ENCODE peak calls at places on chromosomes 13 and 19, in five cellular contexts. One of them, this sample, is unnamed.
A peak's percentile ranks its signal among the peaks of the same experiment; 100 is the strongest.

GRCh38 chr13:76861859-76862258 is 24.3 kb downstream of the KCTD12 start:
- DNase-seq in thoracic aorta: no peak
- DNase-seq in AG04450: no peak
- DNase-seq in sigmoid colon: no peak
- DNase-seq in heart right ventricle: no peak
- DNase-seq in this sample: no peak

GRCh38 chr13:63551731-63552130 is 2136.1 kb upstream of the PCDH20 start:
- DNase-seq in thoracic aorta: no peak
- DNase-seq in AG04450: no peak
- DNase-seq in sigmoid colon: no peak
- DNase-seq in heart right ventricle: no peak
- DNase-seq in this sample: no peak

GRCh38 chr19:46265217-46265828 is 31.5 kb upstream of the HIF3A start:
- DNase-seq in thoracic aorta: no peak
- DNase-seq in AG04450: peak; percentile 57
- DNase-seq in sigmoid colon: peak; percentile 76
- DNase-seq in heart right ventricle: peak; percentile 67
- DNase-seq in this sample: peak; percentile 40

GRCh38 chr13:29105779-29106178 is 285.6 kb downstream of the MTUS2 start:
- DNase-seq in thoracic aorta: no peak
- DNase-seq in AG04450: no peak
- DNase-seq in sigmoid colon: no peak
- DNase-seq in heart right ventricle: no peak
- DNase-seq in this sample: no peak

GRCh38 chr19:4172861-4173473 is 9.4 kb downstream of the SIRT6 start:
- DNase-seq in thoracic aorta: no peak
- DNase-seq in AG04450: no peak
- DNase-seq in sigmoid colon: no peak
- DNase-seq in heart right ventricle: peak; percentile 56
- DNase-seq in this sample: peak; percentile 63

GRCh38 chr13:31182987-31183386 is 16.8 kb upstream of the B3GLCT start:
- DNase-seq in thoracic aorta: no peak
- DNase-seq in AG04450: no peak
- DNase-seq in sigmoid colon: no peak
- DNase-seq in heart right ventricle: no peak
- DNase-seq in this sample: no peak

GRCh38 chr13:33742321-33742720 is 75.6 kb upstream of the RFC3 start:
- DNase-seq in thoracic aorta: no peak
- DNase-seq in AG04450: no peak
- DNase-seq in sigmoid colon: no peak
- DNase-seq in heart right ventricle: no peak
- DNase-seq in this sample: no peak

GRCh38 chr19:55379161-55379560 is 2.5 kb downstream of the TMEM190 start:
- DNase-seq in thoracic aorta: no peak
- DNase-seq in AG04450: no peak
- DNase-seq in sigmoid colon: no peak
- DNase-seq in heart right ventricle: no peak
- DNase-seq in this sample: no peak

GRCh38 chr13:105773887-105774538 is 761.4 kb downstream of the EFNB2 start:
- DNase-seq in thoracic aorta: no peak
- DNase-seq in AG04450: no peak
- DNase-seq in sigmoid colon: no peak
- DNase-seq in heart right ventricle: no peak
- DNase-seq in this sample: no peak

GRCh38 chr19:8609210-8610040 is 1.1 kb downstream of the ADAMTS10 start:
- DNase-seq in thoracic aorta: peak; percentile 51
- DNase-seq in AG04450: no peak
- DNase-seq in sigmoid colon: peak; percentile 84
- DNase-seq in heart right ventricle: peak; percentile 56
- DNase-seq in this sample: peak; percentile 26

GRCh38 chr13:26946675-26947342 is 186.2 kb upstream of the GPR12 start:
- DNase-seq in thoracic aorta: no peak
- DNase-seq in AG04450: peak; percentile 42
- DNase-seq in sigmoid colon: no peak
- DNase-seq in heart right ventricle: no peak
- DNase-seq in this sample: no peak

GRCh38 chr13:26664942-26665341 is 95.6 kb downstream of the GPR12 start:
- DNase-seq in thoracic aorta: no peak
- DNase-seq in AG04450: no peak
- DNase-seq in sigmoid colon: no peak
- DNase-seq in heart right ventricle: no peak
- DNase-seq in this sample: no peak

GRCh38 chr19:7799640-7800355 is 30.2 kb upstream of the EVI5L start:
- DNase-seq in thoracic aorta: peak; percentile 14
- DNase-seq in AG04450: peak; percentile 55
- DNase-seq in sigmoid colon: peak; percentile 76
- DNase-seq in heart right ventricle: peak; percentile 73
- DNase-seq in this sample: peak; percentile 44

GRCh38 chr13:48504606-48505369 is 28.1 kb downstream of the RCBTB2 start:
- DNase-seq in thoracic aorta: no peak
- DNase-seq in AG04450: no peak
- DNase-seq in sigmoid colon: no peak
- DNase-seq in heart right ventricle: no peak
- DNase-seq in this sample: no peak

GRCh38 chr19:16594131-16594586 is 21.9 kb upstream of the SLC35E1 start:
- DNase-seq in thoracic aorta: no peak
- DNase-seq in AG04450: no peak
- DNase-seq in sigmoid colon: no peak
- DNase-seq in heart right ventricle: no peak
- DNase-seq in this sample: no peak

GRCh38 chr19:47819841-47820244 is 1.9 kb upstream of the CRX start:
- DNase-seq in thoracic aorta: no peak
- DNase-seq in AG04450: no peak
- DNase-seq in sigmoid colon: no peak
- DNase-seq in heart right ventricle: no peak
- DNase-seq in this sample: no peak

GRCh38 chr19:53868892-53869804 is 1.5 kb downstream of the MYADM start:
- DNase-seq in thoracic aorta: peak; percentile 69
- DNase-seq in AG04450: peak; percentile 67
- DNase-seq in sigmoid colon: peak; percentile 97
- DNase-seq in heart right ventricle: peak; percentile 91
- DNase-seq in this sample: peak; percentile 76

GRCh38 chr13:53045110-53045509 is 16.5 kb downstream of the OLFM4 start:
- DNase-seq in thoracic aorta: no peak
- DNase-seq in AG04450: no peak
- DNase-seq in sigmoid colon: peak; percentile 72
- DNase-seq in heart right ventricle: peak; percentile 8
- DNase-seq in this sample: no peak

GRCh38 chr19:35040826-35041547 is 534 bp upstream of the HPN start:
- DNase-seq in thoracic aorta: peak; percentile 38
- DNase-seq in AG04450: no peak
- DNase-seq in sigmoid colon: peak; percentile 94
- DNase-seq in heart right ventricle: peak; percentile 94
- DNase-seq in this sample: peak; percentile 15

GRCh38 chr13:82758056-82758455 is 1124.2 kb downstream of the SLITRK1 start:
- DNase-seq in thoracic aorta: no peak
- DNase-seq in AG04450: no peak
- DNase-seq in sigmoid colon: no peak
- DNase-seq in heart right ventricle: no peak
- DNase-seq in this sample: no peak

GRCh38 chr19:4272894-4273293 is 6.2 kb upstream of the SHD start:
- DNase-seq in thoracic aorta: no peak
- DNase-seq in AG04450: no peak
- DNase-seq in sigmoid colon: no peak
- DNase-seq in heart right ventricle: no peak
- DNase-seq in this sample: no peak

GRCh38 chr13:95643471-95643813 is 1.1 kb downstream of the DZIP1 start:
- DNase-seq in thoracic aorta: no peak
- DNase-seq in AG04450: no peak
- DNase-seq in sigmoid colon: no peak
- DNase-seq in heart right ventricle: no peak
- DNase-seq in this sample: no peak

GRCh38 chr13:26853272-26853818 is 92.8 kb upstream of the GPR12 start:
- DNase-seq in thoracic aorta: no peak
- DNase-seq in AG04450: no peak
- DNase-seq in sigmoid colon: no peak
- DNase-seq in heart right ventricle: no peak
- DNase-seq in this sample: no peak

GRCh38 chr19:8017808-8018207 is 12.4 kb upstream of the ELAVL1 start:
- DNase-seq in thoracic aorta: no peak
- DNase-seq in AG04450: no peak
- DNase-seq in sigmoid colon: no peak
- DNase-seq in heart right ventricle: no peak
- DNase-seq in this sample: no peak

DNA sequence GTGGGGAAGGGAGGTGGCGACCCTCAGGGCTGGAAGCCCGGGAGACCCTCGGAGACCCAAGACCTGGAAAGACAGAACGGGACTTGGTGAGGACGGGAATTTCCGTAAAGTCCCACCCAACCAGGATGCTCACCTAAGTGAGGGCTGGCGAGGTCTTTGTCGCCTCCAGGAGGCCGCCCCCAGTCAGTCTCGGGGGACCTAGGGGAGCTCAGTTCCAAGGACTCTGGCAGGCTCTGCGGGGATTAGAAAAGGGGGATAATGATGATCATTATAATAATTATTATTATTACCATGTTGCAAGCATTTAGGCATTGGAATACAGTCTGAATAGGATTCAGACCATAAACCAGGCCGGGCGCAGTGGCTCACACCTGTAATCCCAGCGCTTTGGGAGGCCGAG is 9.1 kb upstream of the HSD17B14 start:
- DNase-seq in thoracic aorta: no peak
- DNase-seq in AG04450: no peak
- DNase-seq in sigmoid colon: no peak
- DNase-seq in heart right ventricle: no peak
- DNase-seq in this sample: no peak
- TF ChIP-seq CTCF in thoracic aorta: no peak
- TF ChIP-seq CTCF in AG04450: no peak
- TF ChIP-seq CTCF in sigmoid colon: no peak
- TF ChIP-seq CTCF in heart right ventricle: no peak
- TF ChIP-seq CTCF in this sample: no peak

GRCh38 chr19:18972301-18972831 is 31.3 kb upstream of the HOMER3 start:
- DNase-seq in thoracic aorta: no peak
- DNase-seq in AG04450: no peak
- DNase-seq in sigmoid colon: no peak
- DNase-seq in heart right ventricle: no peak
- DNase-seq in this sample: no peak

GRCh38 chr19:18972851-18973250 is 31.8 kb upstream of the HOMER3 start:
- DNase-seq in thoracic aorta: no peak
- DNase-seq in AG04450: no peak
- DNase-seq in sigmoid colon: no peak
- DNase-seq in heart right ventricle: no peak
- DNase-seq in this sample: no peak

GRCh38 chr19:18975011-18975410 is 34.0 kb upstream of the HOMER3 start:
- DNase-seq in thoracic aorta: no peak
- DNase-seq in AG04450: no peak
- DNase-seq in sigmoid colon: no peak
- DNase-seq in heart right ventricle: no peak
- DNase-seq in this sample: no peak

GRCh38 chr19:18978616-18979015 is 37.6 kb upstream of the HOMER3 start:
- DNase-seq in thoracic aorta: no peak
- DNase-seq in AG04450: no peak
- DNase-seq in sigmoid colon: no peak
- DNase-seq in heart right ventricle: no peak
- DNase-seq in this sample: no peak

DNA sequence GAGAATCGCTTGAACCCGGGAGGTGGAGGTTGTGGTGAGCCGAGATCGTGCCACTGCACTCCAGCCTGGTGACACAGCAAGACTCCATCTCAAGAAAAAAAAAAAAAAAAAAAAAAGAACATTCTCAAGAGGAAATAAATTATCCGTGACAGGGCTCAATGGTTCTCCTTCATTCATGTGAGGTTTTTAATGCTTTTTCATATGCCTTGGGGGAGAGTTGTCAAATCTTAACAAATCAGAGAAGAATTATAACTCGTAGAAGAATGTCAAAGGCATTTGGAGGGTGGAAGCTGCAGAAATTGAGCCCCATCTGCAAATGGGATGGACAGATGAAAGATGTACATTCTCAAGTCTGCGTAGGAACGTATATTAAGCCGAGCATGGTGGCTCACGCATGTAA is 34.8 kb upstream of the HOMER3 start:
- DNase-seq in thoracic aorta: no peak
- DNase-seq in AG04450: no peak
- DNase-seq in sigmoid colon: no peak
- DNase-seq in heart right ventricle: no peak
- DNase-seq in this sample: no peak
- H3K27ac ChIP-seq in thoracic aorta: no peak overlapping the region
- H3K27ac ChIP-seq in AG04450: no peak overlapping the region
- H3K27ac ChIP-seq in sigmoid colon: no peak overlapping the region
- H3K27ac ChIP-seq in heart right ventricle: no peak overlapping the region
- H3K27ac ChIP-seq in this sample: no peak overlapping the region

DNA sequence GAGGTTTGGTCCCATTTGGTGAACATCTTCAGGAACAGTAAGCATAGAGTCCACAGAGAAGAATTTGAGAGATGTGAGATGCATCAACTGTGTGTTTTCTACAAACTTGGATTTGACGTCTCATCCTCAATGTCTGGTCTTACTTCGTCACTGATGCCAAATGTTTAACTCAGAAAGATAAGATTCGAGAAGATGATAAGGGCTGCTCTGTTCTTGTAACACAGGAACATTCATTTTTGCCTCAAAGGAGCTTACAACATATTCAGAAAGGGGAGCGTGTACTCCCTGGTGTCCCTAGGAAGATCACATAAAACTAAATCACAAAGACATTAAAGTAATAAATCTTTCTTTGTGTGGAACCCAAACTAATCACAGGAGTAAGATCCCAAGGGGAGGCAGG is 247.6 kb upstream of the IRS2 start:
- DNase-seq in thoracic aorta: no peak
- DNase-seq in AG04450: no peak
- DNase-seq in sigmoid colon: no peak
- DNase-seq in heart right ventricle: no peak
- DNase-seq in this sample: no peak
- TF ChIP-seq CTCF in thoracic aorta: no peak
- TF ChIP-seq CTCF in AG04450: no peak
- TF ChIP-seq CTCF in sigmoid colon: no peak
- TF ChIP-seq CTCF in heart right ventricle: no peak
- TF ChIP-seq CTCF in this sample: no peak

GRCh38 chr13:20505405-20506366 is 20.0 kb downstream of the CRYL1 start:
- DNase-seq in thoracic aorta: no peak
- DNase-seq in AG04450: no peak
- DNase-seq in sigmoid colon: no peak
- DNase-seq in heart right ventricle: no peak
- DNase-seq in this sample: no peak
- H3K27ac ChIP-seq in thoracic aorta: no peak overlapping the region
- H3K27ac ChIP-seq in AG04450: no peak overlapping the region
- H3K27ac ChIP-seq in sigmoid colon: no peak overlapping the region
- H3K27ac ChIP-seq in heart right ventricle: peak overlapping the region; percentile 11
- H3K27ac ChIP-seq in this sample: no peak overlapping the region

GRCh38 chr13:59094149-59094548 is 1069.6 kb downstream of the DIAPH3 start:
- DNase-seq in thoracic aorta: no peak
- DNase-seq in AG04450: no peak
- DNase-seq in sigmoid colon: no peak
- DNase-seq in heart right ventricle: no peak
- DNase-seq in this sample: no peak
- TF ChIP-seq CTCF in thoracic aorta: no peak
- TF ChIP-seq CTCF in AG04450: no peak
- TF ChIP-seq CTCF in sigmoid colon: no peak
- TF ChIP-seq CTCF in heart right ventricle: no peak
- TF ChIP-seq CTCF in this sample: no peak

This sample was measured in CD4-positive, alpha-beta T cell.